ENCODE peak calls at places on chromosome 18, in ten cellular contexts. D is endodermal cell, P is astrocyte of the spinal cord, J is brain microvascular endothelial cell, O is body of pancreas, S is heart right ventricle, A is HepG2, N is left ventricle myocardium inferior, T is transverse colon, I is cardiac fibroblast. C is an unnamed sample.

GRCh38 chr18:3554091-3554601 is 104.2 kb downstream of the TGIF1 start:
- DNase-seq in D (peak), P (no peak), J (peak), O (no peak), S (no peak), A (peak), N (no peak), T (no peak), I (no peak), C (no peak)

GRCh38 chr18:905307-905947 is 756 bp downstream of the ADCYAP1 start:
- DNase-seq in D (peak), P (no peak), J (no peak), O (no peak), S (no peak), A (no peak), N (no peak), T (no peak), I (no peak), C (no peak)

GRCh38 chr18:47253101-47253654 is 1.7 kb upstream of the SKOR2 start:
- DNase-seq in D (no peak), P (no peak), J (no peak), O (no peak), S (no peak), A (no peak), N (no peak), T (no peak), I (no peak), C (no peak)

GRCh38 chr18:13879492-13879891 is 35.8 kb downstream of the MC2R start:
- DNase-seq in D (no peak), P (no peak), J (no peak), O (no peak), S (no peak), A (no peak), N (no peak), T (no peak), I (no peak), C (no peak)

GRCh38 chr18:47594621-47595086 is 335.8 kb downstream of the SMAD2 start:
- DNase-seq in D (no peak), P (no peak), J (no peak), O (no peak), S (no peak), A (no peak), N (no peak), T (no peak), I (no peak), C (no peak)

GRCh38 chr18:22559414-22560282 is 141.9 kb upstream of the CTAGE1 start:
- DNase-seq in D (peak), P (peak), J (peak), O (peak), S (peak), A (peak), N (peak), T (peak), I (peak), C (no peak)

GRCh38 chr18:5142131-5142530 is 54.9 kb downstream of the AKAIN1 start:
- DNase-seq in D (no peak), P (no peak), J (no peak), O (no peak), S (no peak), A (no peak), N (no peak), T (no peak), I (no peak), C (no peak)

GRCh38 chr18:48616484-48617255 is 77.8 kb downstream of the CTIF start:
- DNase-seq in D (no peak), P (no peak), J (no peak), O (no peak), S (no peak), A (no peak), N (no peak), T (no peak), I (no peak), C (no peak)

GRCh38 chr18:65937180-65937579 is 186.4 kb downstream of the CDH7 start:
- DNase-seq in D (no peak), P (no peak), J (no peak), O (no peak), S (no peak), A (no peak), N (no peak), T (no peak), I (no peak), C (no peak)

GRCh38 chr18:30754846-30755245 is 287.7 kb downstream of the DSC3 start:
- DNase-seq in D (no peak), P (no peak), J (no peak), O (no peak), S (no peak), A (no peak), N (no peak), T (no peak), I (no peak), C (no peak)

GRCh38 chr18:12092398-12093229 is 1.0 kb upstream of the ANKRD62 start:
- DNase-seq in D (peak), P (no peak), J (no peak), O (peak), S (peak), A (peak), N (no peak), T (peak), I (no peak), C (no peak)

GRCh38 chr18:811192-812122 is 585 bp downstream of the YES1 start:
- DNase-seq in D (peak), P (peak), J (no peak), O (no peak), S (peak), A (no peak), N (peak), T (peak), I (peak), C (no peak)

GRCh38 chr18:50628543-50628905 is 68.6 kb downstream of the MAPK4 start:
- DNase-seq in D (no peak), P (no peak), J (no peak), O (no peak), S (no peak), A (no peak), N (no peak), T (no peak), I (no peak), C (no peak)

GRCh38 chr18:61169386-61169785 is 163.8 kb upstream of the CDH20 start:
- DNase-seq in D (peak), P (no peak), J (no peak), O (no peak), S (no peak), A (no peak), N (no peak), T (no peak), I (no peak), C (no peak)

GRCh38 chr18:26536032-26536431 is 12.3 kb downstream of the KCTD1 start:
- DNase-seq in D (no peak), P (no peak), J (peak), O (no peak), S (no peak), A (no peak), N (no peak), T (no peak), I (peak), C (no peak)

GRCh38 chr18:755506-755905 is 43.1 kb upstream of the ENOSF1 start:
- DNase-seq in D (no peak), P (no peak), J (no peak), O (no peak), S (no peak), A (no peak), N (no peak), T (no peak), I (no peak), C (no peak)

GRCh38 chr18:56702946-56703345 is 51.8 kb downstream of the WDR7 start:
- DNase-seq in D (no peak), P (peak), J (peak), O (peak), S (no peak), A (peak), N (no peak), T (no peak), I (peak), C (no peak)

GRCh38 chr18:4271952-4272351 is 183.2 kb downstream of the DLGAP1 start:
- DNase-seq in D (no peak), P (no peak), J (no peak), O (no peak), S (no peak), A (no peak), N (no peak), T (no peak), I (no peak), C (no peak)

GRCh38 chr18:48773821-48774220 is 176.9 kb downstream of the SMAD7 start:
- DNase-seq in D (no peak), P (no peak), J (no peak), O (no peak), S (no peak), A (no peak), N (no peak), T (no peak), I (no peak), C (no peak)

GRCh38 chr18:48933578-48934399 is 17.0 kb downstream of the SMAD7 start:
- DNase-seq in D (no peak), P (no peak), J (no peak), O (no peak), S (no peak), A (no peak), N (no peak), T (no peak), I (no peak), C (no peak)

GRCh38 chr18:7755753-7756475 is 188.8 kb downstream of the PTPRM start:
- DNase-seq in D (no peak), P (no peak), J (no peak), O (no peak), S (no peak), A (peak), N (no peak), T (no peak), I (peak), C (no peak)

GRCh38 chr18:44552706-44553105 is 128.0 kb upstream of the SETBP1 start:
- DNase-seq in D (peak), P (peak), J (no peak), O (no peak), S (no peak), A (no peak), N (no peak), T (no peak), I (no peak), C (no peak)

GRCh38 chr18:44882163-44882881 is 201.6 kb downstream of the SETBP1 start:
- DNase-seq in D (no peak), P (no peak), J (no peak), O (no peak), S (peak), A (no peak), N (peak), T (no peak), I (no peak), C (no peak)

GRCh38 chr18:54689319-54689718 is 98.3 kb downstream of the DYNAP start:
- DNase-seq in D (no peak), P (no peak), J (no peak), O (no peak), S (no peak), A (no peak), N (no peak), T (no peak), I (no peak), C (no peak)

GRCh38 chr18:7684357-7684756 is 117.2 kb downstream of the PTPRM start:
- DNase-seq in D (no peak), P (no peak), J (no peak), O (no peak), S (no peak), A (no peak), N (no peak), T (no peak), I (no peak), C (no peak)

GRCh38 chr18:2147866-2148265 is 423.4 kb downstream of the METTL4 start:
- DNase-seq in D (no peak), P (peak), J (no peak), O (peak), S (peak), A (no peak), N (peak), T (no peak), I (peak), C (no peak)

GRCh38 chr18:3246636-3247242 is 862 bp upstream of the MYL12A start:
- DNase-seq in D (peak), P (no peak), J (no peak), O (peak), S (peak), A (no peak), N (no peak), T (peak), I (peak), C (no peak)

GRCh38 chr18:48869591-48869990 is 81.2 kb downstream of the SMAD7 start:
- DNase-seq in D (no peak), P (no peak), J (no peak), O (no peak), S (no peak), A (no peak), N (no peak), T (no peak), I (no peak), C (no peak)

GRCh38 chr18:31241900-31242409 is 76.0 kb upstream of the DSG1 start:
- DNase-seq in D (peak), P (no peak), J (no peak), O (peak), S (no peak), A (peak), N (no peak), T (peak), I (no peak), C (no peak)

GRCh38 chr18:56568986-56569385 is 69.4 kb downstream of the TXNL1 start:
- DNase-seq in D (no peak), P (no peak), J (no peak), O (no peak), S (no peak), A (no peak), N (no peak), T (no peak), I (no peak), C (no peak)

GRCh38 chr18:74219056-74219455 is 70.7 kb downstream of the TIMM21 start:
- DNase-seq in D (no peak), P (no peak), J (no peak), O (no peak), S (no peak), A (no peak), N (no peak), T (no peak), I (peak), C (no peak)

GRCh38 chr18:70221156-70221910 is 15.8 kb upstream of the RTTN start:
- DNase-seq in D (peak), P (no peak), J (no peak), O (no peak), S (no peak), A (no peak), N (no peak), T (no peak), I (no peak), C (peak)

DNA sequence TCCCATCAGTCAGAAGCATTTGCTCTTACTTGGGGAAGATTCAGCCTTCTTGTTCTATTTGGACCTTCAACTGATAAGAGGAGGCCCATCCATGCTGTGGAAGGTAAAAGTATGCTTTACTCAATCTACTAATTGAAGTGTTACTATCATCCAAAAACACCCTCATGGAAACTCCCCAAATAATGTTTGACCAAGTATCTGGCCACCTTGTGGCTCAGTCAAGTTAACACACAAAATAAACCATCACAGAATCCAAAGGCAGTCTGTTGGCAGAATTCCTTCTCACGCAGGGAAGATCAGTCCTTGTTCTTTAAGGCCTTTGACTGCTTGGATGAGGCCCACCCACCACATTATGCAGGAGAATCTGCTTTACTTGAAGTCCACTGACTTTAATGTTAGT is 531.2 kb upstream of the SMIM21 start:
- DNase-seq in D (no peak), P (no peak), J (no peak), O (no peak), S (no peak), A (no peak), N (no peak), T (no peak), I (no peak), C (no peak)
- TF ChIP-seq CTCF in D (peak), P (peak), J (no peak), O (no peak), S (no peak), A (no peak), N (no peak), T (no peak), I (no peak), C (no peak)

DNA sequence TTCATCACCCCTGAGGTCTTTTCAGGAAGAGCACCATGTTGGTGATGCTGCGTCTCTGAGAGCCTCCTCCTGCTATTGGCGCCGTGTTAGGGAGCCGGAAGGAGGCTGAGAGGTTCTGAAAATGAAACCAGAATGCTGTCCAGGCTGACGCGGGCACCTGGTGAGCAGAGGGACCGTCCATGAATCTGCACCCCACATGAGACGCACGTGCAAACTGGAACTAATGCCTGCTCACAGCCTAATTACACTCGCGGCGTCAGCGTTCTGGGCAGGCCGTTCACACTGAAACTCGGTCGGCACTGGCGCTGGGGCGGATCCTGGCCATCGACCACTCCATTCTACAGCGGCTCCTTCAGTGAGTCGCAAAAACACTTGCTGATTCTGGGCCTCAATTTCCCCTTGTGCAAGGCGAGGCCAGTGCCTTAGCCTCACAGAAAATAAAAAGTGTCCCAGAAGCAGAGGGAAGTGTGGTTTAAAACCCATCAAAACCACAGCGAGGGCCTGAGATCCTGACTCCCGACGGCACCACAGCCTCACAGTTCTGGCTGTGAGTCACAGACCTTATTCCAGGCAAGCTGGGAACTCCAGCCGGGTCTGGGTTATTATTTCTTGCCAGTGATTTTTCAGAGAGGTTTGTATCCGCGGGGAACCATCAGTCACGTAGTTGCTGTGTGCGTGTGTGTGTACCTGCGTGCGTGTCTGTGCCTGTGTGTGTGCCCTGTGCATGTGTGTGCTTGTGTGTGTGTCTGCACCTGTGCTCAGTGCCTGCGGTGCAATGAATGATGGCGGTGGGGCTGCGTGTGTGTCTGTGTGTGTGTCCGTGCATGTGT is 49.1 kb upstream of the CTDP1 start:
- DNase-seq in D (no peak), P (no peak), J (peak), O (no peak), S (no peak), A (no peak), N (no peak), T (no peak), I (no peak), C (no peak)
- H3K4me3 ChIP-seq in D (no peak), P (no peak), J (no peak), O (no peak), S (no peak), A (no peak), N (no peak), T (no peak), I (no peak), C (no peak)

GRCh38 chr18:80161781-80162417 is 52.8 kb downstream of the ADNP2 start:
- DNase-seq in D (peak), P (no peak), J (no peak), O (no peak), S (no peak), A (no peak), N (no peak), T (no peak), I (no peak), C (no peak)

GRCh38 chr18:80163183-80163582 is 54.1 kb downstream of the ADNP2 start:
- DNase-seq in D (no peak), P (no peak), J (no peak), O (no peak), S (no peak), A (no peak), N (no peak), T (no peak), I (no peak), C (no peak)

GRCh38 chr18:80157708-80158343 is 48.8 kb downstream of the ADNP2 start:
- DNase-seq in D (peak), P (peak), J (peak), O (peak), S (peak), A (peak), N (peak), T (peak), I (peak), C (peak)

GRCh38 chr18:80158365-80158764 is 49.3 kb downstream of the ADNP2 start:
- DNase-seq in D (peak), P (no peak), J (no peak), O (no peak), S (no peak), A (no peak), N (no peak), T (no peak), I (no peak), C (no peak)

DNA sequence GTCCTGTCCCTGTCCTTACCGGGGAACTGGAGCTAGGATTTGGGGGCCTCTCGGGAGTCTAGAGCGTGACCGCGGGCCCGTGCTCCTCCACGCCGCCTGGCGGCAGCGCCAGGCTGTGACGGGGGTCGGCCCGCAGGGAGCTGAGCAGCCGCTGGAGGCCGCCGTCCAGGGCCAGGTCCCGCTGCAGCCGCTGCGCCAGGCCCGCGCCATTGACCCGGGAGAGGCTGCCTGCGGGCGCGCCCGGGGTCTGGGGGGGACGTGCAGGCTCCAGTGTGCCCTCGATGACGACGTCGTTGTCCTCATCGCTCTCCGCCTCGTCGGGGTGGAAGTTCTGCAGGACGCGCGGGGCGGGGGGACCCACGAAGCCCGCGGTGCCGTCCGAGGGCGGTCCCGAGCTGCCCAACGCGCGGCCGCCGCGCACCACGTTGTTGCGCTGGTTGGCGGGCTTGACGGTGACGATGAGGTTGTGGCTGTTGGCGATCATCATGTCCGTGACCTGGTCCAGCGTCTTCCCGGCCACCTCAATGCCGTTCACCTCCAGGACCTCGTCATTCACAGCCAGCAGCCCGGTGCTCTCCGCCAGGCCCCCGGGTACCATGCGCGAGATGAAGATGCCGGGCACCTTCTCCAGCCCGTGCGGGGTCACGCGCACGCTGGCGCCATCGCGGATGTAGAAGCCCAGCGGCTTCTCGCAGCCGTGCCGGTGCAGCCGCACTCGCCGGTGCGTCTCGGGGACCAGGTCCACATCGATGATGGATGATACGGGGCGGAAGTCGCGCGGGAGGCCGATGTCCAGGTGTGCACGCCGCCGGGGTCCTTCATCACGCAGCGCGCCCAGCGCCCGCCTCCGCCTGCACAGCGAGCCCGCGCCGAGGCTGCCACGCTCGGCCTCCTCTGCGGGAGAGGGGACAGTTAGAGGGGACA is 50.9 kb downstream of the ADNP2 start:
- DNase-seq in D (peak), P (no peak), J (no peak), O (no peak), S (peak), A (no peak), N (peak), T (no peak), I (peak), C (no peak)
- TF ChIP-seq CTCF in D (peak), P (peak), J (peak), O (peak), S (peak), A (no peak), N (peak), T (peak), I (peak), C (peak)

DNA sequence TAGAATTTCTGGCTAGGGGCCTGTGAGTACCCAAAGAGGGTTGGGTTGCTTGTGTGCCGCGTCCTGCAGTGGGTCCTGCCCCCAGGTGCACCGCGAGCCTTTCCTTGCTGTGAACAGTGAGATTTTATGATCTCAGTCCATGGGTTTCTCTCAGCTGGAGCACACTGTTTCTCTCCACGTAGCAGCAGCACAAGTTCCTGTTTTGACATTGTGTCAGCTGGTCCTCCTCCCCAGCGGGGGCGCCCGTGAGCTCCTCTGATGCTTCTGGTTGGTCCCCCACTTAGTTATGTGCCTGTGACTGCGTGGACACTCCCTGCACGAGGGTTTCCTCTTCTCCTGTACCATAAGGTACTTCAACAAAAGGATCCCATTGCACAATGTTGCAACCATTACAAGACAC is 29.8 kb downstream of the TSHZ1 start:
- DNase-seq in D (no peak), P (no peak), J (no peak), O (no peak), S (no peak), A (no peak), N (no peak), T (no peak), I (no peak), C (no peak)
- H3K4me3 ChIP-seq in D (no peak), P (no peak), J (no peak), O (no peak), S (no peak), A (no peak), N (no peak), T (no peak), I (no peak), C (no peak)

GRCh38 chr18:28189400-28190239 is 12.7 kb upstream of the CDH2 start:
- DNase-seq in D (peak), P (peak), J (peak), O (no peak), S (no peak), A (peak), N (no peak), T (no peak), I (peak), C (no peak)
- TF ChIP-seq CTCF in D (peak), P (peak), J (peak), O (peak), S (peak), A (peak), N (peak), T (peak), I (peak), C (peak)